ENCODE peak calls at places on chromosome 13, in four cellular contexts. F, O, I and H are unnamed samples.

GRCh38 chr13:97141564-97142005 is 80.5 kb upstream of the MBNL2 start:
- DNase-seq in I (peak), F (peak), O (peak), H (peak)

GRCh38 chr13:94331281-94331680 is 148.2 kb downstream of the DCT start:
- DNase-seq in F (no peak), I (no peak), O (no peak), H (no peak)

GRCh38 chr13:40445557-40445990 is 220.9 kb downstream of the FOXO1 start:
- DNase-seq in O (no peak), I (peak), F (no peak), H (no peak)

GRCh38 chr13:51004111-51004865 is 94.7 kb downstream of the RNASEH2B start:
- DNase-seq in F (no peak), I (no peak), O (no peak), H (no peak)

GRCh38 chr13:47816835-47817234 is 184.2 kb downstream of the SUCLA2 start:
- DNase-seq in I (no peak), O (no peak), F (no peak), H (no peak)

GRCh38 chr13:52411629-52412028 is 5.7 kb upstream of the THSD1 start:
- DNase-seq in F (no peak), O (no peak), I (peak), H (no peak)

GRCh38 chr13:39599842-39600241 is 3.2 kb downstream of the LHFPL6 start:
- DNase-seq in O (no peak), F (no peak), I (no peak), H (no peak)

GRCh38 chr13:90084684-90085290 is 1262.7 kb upstream of the MIR17HG start:
- DNase-seq in O (no peak), I (no peak), F (no peak), H (no peak)

GRCh38 chr13:95455782-95456181 is 96.7 kb upstream of the CLDN10 start:
- DNase-seq in O (no peak), I (no peak), F (no peak), H (no peak)

GRCh38 chr13:63139277-63139676 is 1723.6 kb upstream of the PCDH20 start:
- DNase-seq in I (no peak), F (no peak), O (no peak), H (no peak)

GRCh38 chr13:80054806-80055205 is 286.1 kb downstream of the SPRY2 start:
- DNase-seq in O (no peak), I (no peak), F (no peak), H (no peak)

GRCh38 chr13:101415358-101416174 is 742 bp downstream of the NALCN start:
- DNase-seq in O (no peak), F (no peak), I (no peak), H (no peak)

GRCh38 chr13:60463787-60464186 is 66.8 kb downstream of the TDRD3 start:
- DNase-seq in I (no peak), F (no peak), O (no peak), H (no peak)

GRCh38 chr13:47545630-47546029 is 455.4 kb downstream of the SUCLA2 start:
- DNase-seq in I (no peak), O (no peak), F (no peak), H (no peak)

GRCh38 chr13:45950343-45950995 is 98.9 kb upstream of the SIAH3 start:
- DNase-seq in I (no peak), F (no peak), O (no peak), H (no peak)

GRCh38 chr13:42728507-42729180 is 52.7 kb upstream of the FAM216B start:
- DNase-seq in O (no peak), F (no peak), I (no peak), H (no peak)

GRCh38 chr13:62512194-62513141 is 1096.8 kb upstream of the PCDH20 start:
- DNase-seq in I (peak), O (peak), F (peak), H (peak)

GRCh38 chr13:103218253-103218652 is 152.0 kb upstream of the SLC10A2 start:
- DNase-seq in F (no peak), O (no peak), I (no peak), H (no peak)

GRCh38 chr13:84265365-84265764 is 383.1 kb upstream of the SLITRK1 start:
- DNase-seq in O (no peak), I (no peak), F (no peak), H (no peak)

GRCh38 chr13:84263354-84264069 is 381.2 kb upstream of the SLITRK1 start:
- DNase-seq in I (peak), F (no peak), O (no peak), H (no peak)
- TF ChIP-seq FOXK2 in I (no peak), F (no peak), O (no peak), H (no peak)

GRCh38 chr13:113413178-113413897 is 40.0 kb downstream of the ADPRHL1 start:
- DNase-seq in F (no peak), O (no peak), I (no peak), H (no peak)

GRCh38 chr13:113410472-113411201 is 42.7 kb downstream of the ADPRHL1 start:
- DNase-seq in F (no peak), I (no peak), O (peak), H (no peak)

GRCh38 chr13:113412440-113412839 is 40.8 kb downstream of the ADPRHL1 start:
- DNase-seq in I (no peak), F (no peak), O (no peak), H (no peak)

GRCh38 chr13:113413898-113414282 is 39.4 kb downstream of the ADPRHL1 start:
- DNase-seq in O (no peak), I (no peak), F (no peak), H (no peak)

GRCh38 chr13:113411216-113412023 is 41.9 kb downstream of the ADPRHL1 start:
- DNase-seq in F (no peak), O (peak), I (no peak), H (no peak)
- TF ChIP-seq TARDBP in F (no peak), O (no peak), I (no peak), H (no peak)

DNA sequence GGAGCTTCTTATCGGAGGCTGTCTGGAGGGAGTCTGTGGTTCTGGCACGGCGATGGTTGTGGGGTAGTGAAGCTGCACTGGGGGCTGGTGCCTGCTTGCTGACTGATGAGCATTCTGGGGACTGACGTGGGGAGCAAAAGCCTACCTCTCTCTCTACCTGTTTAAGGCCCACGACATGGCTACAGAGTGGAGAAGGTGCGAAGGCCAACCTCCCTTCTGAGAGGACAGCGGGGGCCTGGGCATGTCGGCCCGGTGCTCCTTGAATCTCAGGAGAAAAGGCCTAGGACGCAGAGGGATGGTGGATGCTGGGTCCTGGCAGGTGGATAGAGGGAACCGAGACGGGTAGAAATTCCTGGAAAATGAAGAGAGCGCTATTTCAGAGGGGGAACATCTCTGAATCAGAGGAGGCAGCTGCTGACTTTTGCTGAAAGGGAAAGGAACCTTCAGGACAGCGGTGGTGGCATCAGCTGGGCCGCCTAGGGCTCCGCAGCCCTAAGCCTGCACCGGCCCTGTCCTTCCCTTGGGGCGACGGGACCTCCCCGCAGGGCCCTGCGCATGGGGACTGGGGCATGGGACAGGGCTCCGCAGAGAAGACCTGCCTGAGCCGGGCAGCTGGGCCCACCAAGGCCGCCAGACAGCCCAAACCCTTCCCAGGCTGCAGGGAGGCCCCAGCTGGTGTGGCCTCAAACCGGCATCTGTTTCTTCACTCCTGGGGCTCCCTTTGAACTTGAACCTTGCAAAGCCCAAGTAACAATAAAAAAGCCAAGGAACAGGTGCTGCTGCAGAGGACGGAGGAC is 35.0 kb upstream of the MEDAG start:
- DNase-seq in O (no peak), F (no peak), I (no peak), H (no peak)
- TF ChIP-seq FOXK2 in O (no peak), F (no peak), I (no peak), H (no peak)

DNA sequence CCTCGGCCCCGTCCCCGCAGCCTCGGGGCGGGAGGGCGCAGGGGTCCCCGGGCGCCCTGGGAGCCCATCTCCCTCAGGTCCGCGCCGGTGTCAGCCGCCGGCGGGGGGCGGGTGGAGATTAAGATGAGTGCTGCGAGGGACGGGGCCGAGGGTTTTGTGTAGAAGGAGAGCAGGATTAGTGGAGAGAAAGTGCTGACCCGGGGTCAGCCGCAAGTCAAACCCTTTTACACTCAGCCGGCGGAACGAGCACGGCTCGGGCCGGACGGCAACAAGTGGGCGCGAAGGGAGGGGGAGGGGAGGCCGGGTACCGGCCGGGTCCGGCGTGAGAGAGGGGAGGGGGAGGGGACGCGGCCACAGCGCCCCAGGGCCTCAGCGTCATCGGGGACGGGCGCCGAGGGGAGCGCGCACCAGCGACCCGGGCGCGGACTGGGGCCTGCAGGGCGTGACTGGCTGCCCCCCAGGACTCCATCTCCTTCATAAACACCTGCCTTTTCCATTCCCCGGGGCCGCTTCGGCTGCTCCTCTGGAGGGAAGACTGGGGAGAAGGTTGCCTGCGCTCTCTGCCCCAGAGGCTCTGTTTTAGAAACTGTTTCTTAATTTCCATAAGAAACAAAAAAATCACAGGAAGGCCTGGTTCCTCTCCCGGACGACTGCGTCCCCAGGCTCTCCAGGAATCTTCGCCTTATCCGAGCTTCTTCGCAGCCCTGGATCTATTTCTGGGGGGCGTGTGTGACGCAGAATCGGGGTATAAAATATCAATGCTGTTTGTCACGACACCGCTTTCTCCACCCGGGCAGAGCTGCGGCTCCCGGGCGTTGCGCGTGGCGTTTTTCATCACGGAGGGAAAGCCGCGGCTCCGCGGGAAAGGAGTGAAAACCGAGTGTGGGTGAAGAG is 6.5 kb downstream of the SOX1 start:
- DNase-seq in O (no peak), I (no peak), F (no peak), H (peak)
- TF ChIP-seq TARDBP in O (no peak), I (no peak), F (no peak), H (no peak)

DNA sequence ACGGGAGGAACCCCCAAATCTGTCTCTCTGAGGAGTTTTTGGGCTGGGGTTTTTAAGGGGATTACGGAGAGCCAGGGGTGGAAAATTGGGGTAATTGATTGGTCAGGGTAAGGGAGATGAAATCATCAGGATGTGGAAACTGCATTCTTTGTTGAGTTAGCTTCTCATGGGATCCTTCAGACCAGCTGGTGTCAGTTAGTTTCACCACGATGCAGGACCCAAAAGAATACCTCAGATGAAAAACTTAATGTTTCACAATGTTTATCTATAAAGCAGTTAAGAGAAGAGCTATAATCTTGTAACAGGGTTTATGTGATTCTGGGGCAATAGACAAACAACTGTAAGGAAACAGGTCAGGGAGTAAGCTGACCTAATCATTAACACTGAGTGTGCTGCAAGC is 230.8 kb downstream of the POU4F1 start:
- DNase-seq in I (no peak), O (no peak), F (no peak), H (no peak)
- TF ChIP-seq FOXK2 in I (no peak), O (no peak), F (no peak), H (no peak)

GRCh38 chr13:73676550-73677040 is 457.6 kb downstream of the KLF12 start:
- DNase-seq in I (no peak), O (no peak), F (no peak), H (no peak)

GRCh38 chr13:73673931-73674330 is 460.3 kb downstream of the KLF12 start:
- DNase-seq in F (no peak), O (no peak), I (no peak), H (no peak)

GRCh38 chr13:73681015-73681414 is 453.2 kb downstream of the KLF12 start:
- DNase-seq in I (no peak), O (no peak), F (no peak), H (no peak)

GRCh38 chr13:73672492-73672891 is 461.7 kb downstream of the KLF12 start:
- DNase-seq in I (no peak), F (no peak), O (peak), H (no peak)

GRCh38 chr13:73677041-73677589 is 457.1 kb downstream of the KLF12 start:
- DNase-seq in I (no peak), O (no peak), F (no peak), H (no peak)
- TF ChIP-seq TARDBP in I (no peak), O (no peak), F (no peak), H (no peak)

DNA sequence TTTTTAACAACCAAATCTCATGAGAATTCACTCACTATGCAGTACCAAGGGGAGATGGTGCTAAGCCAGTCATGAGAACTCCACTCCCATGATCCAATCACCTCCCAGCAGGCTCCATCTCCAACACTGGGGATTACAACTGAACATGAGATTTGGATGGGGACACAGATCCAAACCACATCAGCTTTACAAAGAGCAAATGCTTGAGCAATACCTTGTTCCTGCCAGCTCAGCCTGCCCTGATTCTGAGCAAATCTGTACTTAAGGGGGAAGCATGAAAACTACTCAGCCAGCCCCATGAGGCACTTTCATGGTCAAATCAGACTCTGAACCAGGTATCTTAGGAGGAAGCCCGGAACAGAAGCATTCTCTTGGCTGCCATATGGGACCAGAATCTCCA is 259.9 kb downstream of the TBC1D4 start:
- DNase-seq in I (no peak), F (no peak), O (no peak), H (no peak)
- TF ChIP-seq FOXK2 in I (no peak), F (no peak), O (no peak), H (no peak)

GRCh38 chr13:57612568-57612967 is 19.0 kb upstream of the PCDH17 start:
- DNase-seq in O (no peak), F (no peak), I (no peak), H (no peak)

GRCh38 chr13:57611956-57612355 is 19.6 kb upstream of the PCDH17 start:
- DNase-seq in I (peak), O (no peak), F (no peak), H (no peak)
- TF ChIP-seq TARDBP in I (no peak), O (no peak), F (no peak), H (no peak)

GRCh38 chr13:24267283-24267682 is 42.1 kb upstream of the C1QTNF9 start:
- DNase-seq in F (no peak), O (no peak), I (peak), H (no peak)
- TF ChIP-seq FOXK2 in F (no peak), O (no peak), I (no peak), H (no peak)